ENCODE peak calls at places on chromosomes 2 and 18, in ten cellular contexts. Z is prostate gland, I is PC-3, B is left lung, R is IMR-90, P is fibroblast of lung, C is left ventricle myocardium inferior, L is stomach, D is mammary epithelial cell, X is A673. G is an unnamed sample. For H3K4me1, the result is how much of the 10 kb centered on the place peaks cover.

GRCh38 chr18:12765127-12765526 is 62.3 kb downstream of the PSMG2 start:
- DNase-seq in Z (no peak), I (no peak), B (no peak), R (no peak), P (no peak), C (no peak), L (no peak), D (no peak), X (no peak), G (no peak)

GRCh38 chr2:85911836-85912692 is 23.3 kb upstream of the ST3GAL5 start:
- DNase-seq in Z (no peak), I (peak), B (no peak), R (peak), P (peak), C (no peak), L (no peak), D (peak), X (peak), G (no peak)

GRCh38 chr2:211077216-211077764 is 520.9 kb downstream of the CPS1 start:
- DNase-seq in Z (no peak), I (peak), B (no peak), R (no peak), P (no peak), C (no peak), L (no peak), D (no peak), X (peak), G (no peak)

GRCh38 chr2:240560084-240560479 is at the start of gene DUSP28:
- DNase-seq in Z (peak), I (peak), B (peak), R (peak), P (peak), C (peak), L (peak), D (peak), X (peak), G (peak)

GRCh38 chr2:16037808-16038457 is 97.6 kb downstream of the MYCN start:
- DNase-seq in Z (no peak), I (no peak), B (no peak), R (no peak), P (no peak), C (no peak), L (no peak), D (no peak), X (no peak), G (no peak)

GRCh38 chr2:102355526-102356380 is at the start of gene IL18R1:
- DNase-seq in Z (peak), I (peak), B (peak), R (peak), P (peak), C (peak), L (peak), D (peak), X (peak), G (peak)

GRCh38 chr2:108604196-108604595 is 69.9 kb downstream of the LIMS1 start:
- DNase-seq in Z (no peak), I (peak), B (no peak), R (peak), P (no peak), C (no peak), L (no peak), D (no peak), X (no peak), G (no peak)

GRCh38 chr2:38146917-38147307 is 71.0 kb upstream of the CYP1B1 start:
- DNase-seq in Z (no peak), I (peak), B (no peak), R (peak), P (peak), C (no peak), L (no peak), D (peak), X (no peak), G (no peak)

GRCh38 chr2:133817680-133818566 is 249.7 kb upstream of the NCKAP5 start:
- DNase-seq in Z (no peak), I (peak), B (no peak), R (peak), P (peak), C (no peak), L (no peak), D (peak), X (peak), G (no peak)

GRCh38 chr2:26897807-26898479 is 50.0 kb downstream of the DPYSL5 start:
- DNase-seq in Z (no peak), I (no peak), B (no peak), R (no peak), P (no peak), C (no peak), L (no peak), D (no peak), X (no peak), G (no peak)

GRCh38 chr2:228401065-228401912 is 219.8 kb upstream of the SPHKAP start:
- DNase-seq in Z (no peak), I (peak), B (no peak), R (no peak), P (peak), C (no peak), L (no peak), D (peak), X (peak), G (no peak)

GRCh38 chr18:26458526-26459232 is 89.7 kb downstream of the KCTD1 start:
- DNase-seq in Z (no peak), I (peak), B (no peak), R (peak), P (peak), C (no peak), L (no peak), D (peak), X (no peak), G (no peak)

GRCh38 chr18:75472391-75472790 is 44.9 kb upstream of the SMIM21 start:
- DNase-seq in Z (no peak), I (no peak), B (no peak), R (no peak), P (no peak), C (no peak), L (no peak), D (no peak), X (no peak), G (no peak)

GRCh38 chr2:381919-382833 is 94.3 kb upstream of the ALKAL2 start:
- DNase-seq in Z (no peak), I (no peak), B (no peak), R (no peak), P (no peak), C (no peak), L (no peak), D (no peak), X (no peak), G (no peak)

GRCh38 chr2:113195923-113196501 is 22.2 kb downstream of the PSD4 start:
- DNase-seq in Z (no peak), I (no peak), B (no peak), R (no peak), P (no peak), C (no peak), L (no peak), D (no peak), X (no peak), G (no peak)

GRCh38 chr18:68467966-68468365 is 246.9 kb downstream of the TMX3 start:
- DNase-seq in Z (no peak), I (no peak), B (no peak), R (no peak), P (no peak), C (no peak), L (no peak), D (no peak), X (peak), G (no peak)

GRCh38 chr2:176493221-176493825 is 224.1 kb downstream of the MTX2 start:
- DNase-seq in Z (no peak), I (no peak), B (no peak), R (no peak), P (no peak), C (no peak), L (no peak), D (no peak), X (peak), G (no peak)

GRCh38 chr2:109699646-109700045 is 85.5 kb downstream of the SOWAHC start:
- DNase-seq in Z (no peak), I (no peak), B (no peak), R (no peak), P (peak), C (no peak), L (peak), D (no peak), X (no peak), G (no peak)

GRCh38 chr18:73461780-73462059 is 593.9 kb upstream of the NETO1 start:
- DNase-seq in Z (no peak), I (no peak), B (no peak), R (peak), P (peak), C (no peak), L (no peak), D (peak), X (peak), G (no peak)

GRCh38 chr2:112646102-112646719 is 472 bp downstream of the SLC20A1 start:
- DNase-seq in Z (peak), I (no peak), B (no peak), R (no peak), P (no peak), C (no peak), L (no peak), D (no peak), X (peak), G (no peak)

GRCh38 chr2:131394147-131394931 is 30.4 kb upstream of the RAB6D start:
- DNase-seq in Z (no peak), I (no peak), B (peak), R (no peak), P (no peak), C (no peak), L (no peak), D (no peak), X (peak), G (no peak)

GRCh38 chr2:21288299-21288698 is 164.5 kb downstream of the TDRD15 start:
- DNase-seq in Z (no peak), I (no peak), B (no peak), R (no peak), P (no peak), C (no peak), L (no peak), D (no peak), X (no peak), G (no peak)

GRCh38 chr2:217177687-217178086 is 317.8 kb upstream of the TNP1 start:
- DNase-seq in Z (no peak), I (no peak), B (no peak), R (no peak), P (no peak), C (no peak), L (no peak), D (no peak), X (no peak), G (no peak)

GRCh38 chr18:3294435-3295080 is 32.6 kb downstream of the MYL12B start:
- DNase-seq in Z (no peak), I (no peak), B (no peak), R (peak), P (peak), C (no peak), L (no peak), D (peak), X (no peak), G (no peak)

GRCh38 chr2:42618972-42619371 is 50.5 kb downstream of the MTA3 start:
- DNase-seq in Z (no peak), I (peak), B (no peak), R (peak), P (peak), C (no peak), L (no peak), D (peak), X (peak), G (no peak)

GRCh38 chr2:27920148-27920885 is 29.8 kb downstream of the BABAM2 start:
- DNase-seq in Z (peak), I (peak), B (no peak), R (peak), P (peak), C (no peak), L (no peak), D (no peak), X (peak), G (no peak)

GRCh38 chr18:1585881-1586488 is 681.3 kb downstream of the ADCYAP1 start:
- DNase-seq in Z (no peak), I (peak), B (no peak), R (peak), P (peak), C (no peak), L (no peak), D (peak), X (peak), G (no peak)

GRCh38 chr2:188276255-188276654 is 15.4 kb upstream of the GULP1 start:
- DNase-seq in Z (no peak), I (no peak), B (no peak), R (no peak), P (no peak), C (no peak), L (no peak), D (no peak), X (peak), G (no peak)

GRCh38 chr2:72141881-72142742 is 5.5 kb downstream of the CYP26B1 start:
- DNase-seq in Z (no peak), I (no peak), B (no peak), R (no peak), P (no peak), C (peak), L (peak), D (no peak), X (no peak), G (no peak)

GRCh38 chr18:70082430-70082829 is 123.1 kb downstream of the RTTN start:
- DNase-seq in Z (no peak), I (no peak), B (no peak), R (no peak), P (no peak), C (no peak), L (no peak), D (no peak), X (no peak), G (no peak)

GRCh38 chr18:70086085-70086484 is 119.4 kb downstream of the RTTN start:
- DNase-seq in Z (no peak), I (no peak), B (no peak), R (no peak), P (no peak), C (no peak), L (no peak), D (no peak), X (no peak), G (no peak)

DNA sequence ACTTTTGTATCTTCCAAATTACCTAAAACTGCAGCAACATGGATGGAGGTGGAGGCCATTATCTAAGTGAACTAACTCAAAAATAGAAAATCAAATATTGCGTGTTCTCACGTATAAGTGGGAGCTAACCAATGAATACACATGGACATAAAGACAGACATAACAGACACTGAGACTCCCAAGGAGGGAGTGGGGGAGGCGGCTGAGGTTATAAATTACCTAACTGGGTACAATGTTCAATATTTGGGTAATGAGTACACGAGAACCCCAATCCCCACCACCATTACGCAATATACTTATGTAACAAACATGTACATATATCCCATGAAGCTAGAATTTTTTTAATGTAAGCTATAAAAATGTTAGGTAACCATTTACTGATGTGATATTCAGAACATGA is 119.8 kb downstream of the RTTN start:
- DNase-seq in Z (no peak), I (no peak), B (no peak), R (no peak), P (no peak), C (no peak), L (no peak), D (no peak), X (no peak), G (no peak)
- H3K4me3 ChIP-seq in Z (no peak), I (no peak), B (no peak), R (no peak), P (no peak), C (no peak), L (no peak), D (no peak), X (no peak), G (no peak)

GRCh38 chr2:200658278-200658864 is 72.6 kb downstream of the AOX1 start:
- DNase-seq in Z (no peak), I (peak), B (no peak), R (peak), P (peak), C (no peak), L (no peak), D (no peak), X (no peak), G (no peak)
- TF ChIP-seq CTCF in Z (no peak), I (no peak), B (no peak), R (peak), P (no peak), C (peak), L (no peak), D (no peak), X (peak), G (no peak)

GRCh38 chr18:79680891-79681339 is 1.3 kb downstream of the CTDP1 start:
- DNase-seq in Z (no peak), I (no peak), B (peak), R (no peak), P (no peak), C (no peak), L (no peak), D (no peak), X (no peak), G (no peak)
- H3K4me1 ChIP-seq in Z (under half), I (under half), B (half or more), R (under half), P (under half), C (half or more), L (half or more), D (under half), X (under half), G (under half)

DNA sequence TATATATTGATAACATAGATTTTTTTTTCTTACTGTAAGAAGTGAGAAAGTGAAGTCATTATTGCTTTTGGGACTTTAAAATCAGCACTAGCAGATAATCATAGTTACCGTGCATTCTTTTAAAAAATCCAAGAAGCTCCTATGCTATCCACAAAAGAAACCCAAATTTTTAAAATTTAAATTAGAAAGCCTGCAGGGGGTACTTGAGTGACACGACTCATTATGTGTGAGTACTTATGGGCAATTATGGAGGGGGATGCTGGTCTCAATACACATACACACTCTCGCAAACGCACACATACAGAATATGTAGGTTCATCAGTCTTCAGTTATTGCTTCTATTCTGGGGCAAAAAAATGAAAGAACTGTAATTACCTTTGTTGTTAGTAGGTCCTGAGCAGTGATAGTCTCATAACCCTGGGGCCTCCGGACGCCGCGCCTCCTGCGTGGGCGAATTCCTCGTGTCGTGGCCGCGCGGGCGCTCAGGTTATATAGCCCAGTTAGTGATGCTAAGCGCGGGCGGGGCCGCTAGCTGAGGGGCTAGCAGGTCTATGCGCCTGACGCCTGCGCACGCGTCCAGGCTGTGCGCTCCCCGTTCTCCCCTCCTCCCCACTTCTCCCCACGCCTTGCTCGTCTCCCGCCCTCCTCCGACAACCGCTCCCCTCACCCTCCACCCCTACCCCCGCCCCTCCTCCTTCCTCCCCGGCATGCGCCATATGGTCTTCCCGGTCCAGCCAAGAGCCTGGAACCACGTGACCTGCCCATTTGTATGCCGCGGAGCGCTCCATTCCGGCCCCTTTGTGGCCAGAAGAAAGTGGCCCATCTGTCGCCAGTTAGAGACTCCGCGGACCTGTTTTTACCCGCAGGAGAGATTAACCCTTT is at the start of gene NEUROD1:
- DNase-seq in Z (no peak), I (no peak), B (peak), R (no peak), P (peak), C (no peak), L (no peak), D (no peak), X (peak), G (no peak)
- H3K4me3 ChIP-seq in Z (no peak), I (no peak), B (no peak), R (no peak), P (peak), C (peak), L (peak), D (no peak), X (peak), G (no peak)

DNA sequence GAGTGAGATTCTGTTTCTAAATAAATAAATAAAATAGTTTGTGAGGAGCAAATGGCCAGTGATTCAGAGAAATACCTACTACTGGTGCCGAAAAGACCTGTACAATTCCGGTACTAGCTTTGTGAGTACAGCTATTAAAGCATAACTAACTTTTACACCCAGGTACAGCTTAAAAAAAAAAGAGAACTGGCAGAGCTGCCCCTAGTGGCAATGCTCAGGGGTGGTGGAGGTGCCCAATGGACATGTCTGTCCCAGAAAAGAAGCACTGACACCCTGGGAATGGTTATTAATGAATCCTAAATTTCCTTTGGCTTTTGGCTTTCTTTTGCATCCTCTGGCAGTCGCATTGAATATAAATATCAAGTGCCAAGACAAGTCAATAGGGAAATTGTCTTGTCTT is 87.0 kb downstream of the LIPG start:
- DNase-seq in Z (no peak), I (no peak), B (no peak), R (no peak), P (no peak), C (no peak), L (no peak), D (no peak), X (no peak), G (no peak)
- TF ChIP-seq CTCF in Z (no peak), I (peak), B (no peak), R (no peak), P (no peak), C (peak), L (no peak), D (peak), X (peak), G (no peak)

GRCh38 chr18:5475252-5475651 is 68.5 kb downstream of the EPB41L3 start:
- DNase-seq in Z (no peak), I (no peak), B (no peak), R (no peak), P (peak), C (no peak), L (no peak), D (no peak), X (no peak), G (no peak)

GRCh38 chr18:5476961-5477800 is 66.6 kb downstream of the EPB41L3 start:
- DNase-seq in Z (no peak), I (no peak), B (no peak), R (peak), P (no peak), C (no peak), L (no peak), D (no peak), X (no peak), G (no peak)

GRCh38 chr18:5481621-5482020 is 62.2 kb downstream of the EPB41L3 start:
- DNase-seq in Z (no peak), I (no peak), B (no peak), R (no peak), P (no peak), C (no peak), L (no peak), D (no peak), X (no peak), G (no peak)

DNA sequence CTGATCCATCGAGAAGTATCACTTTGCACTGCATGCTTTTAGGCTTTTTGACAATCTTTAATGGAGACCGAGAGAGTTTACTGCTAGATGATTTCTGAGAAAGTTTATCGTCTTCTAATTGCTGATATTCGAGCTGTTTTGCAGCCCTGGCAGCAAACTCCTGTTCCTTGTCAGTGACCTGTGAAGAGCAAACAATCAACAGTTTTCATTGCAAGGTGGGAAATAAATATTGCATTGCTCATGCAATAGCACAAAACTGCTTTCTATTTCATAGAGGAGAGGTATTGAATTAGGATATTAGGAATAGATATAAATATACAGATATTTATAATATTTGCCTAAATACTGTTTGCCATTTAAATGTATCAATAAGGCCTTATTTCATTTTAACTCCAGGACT is 65.5 kb downstream of the EPB41L3 start:
- DNase-seq in Z (no peak), I (no peak), B (no peak), R (no peak), P (no peak), C (no peak), L (no peak), D (no peak), X (no peak), G (no peak)
- H3K4me1 ChIP-seq in Z (under half), I (under half), B (under half), R (under half), P (under half), C (under half), L (under half), D (under half), X (under half), G (under half)

DNA sequence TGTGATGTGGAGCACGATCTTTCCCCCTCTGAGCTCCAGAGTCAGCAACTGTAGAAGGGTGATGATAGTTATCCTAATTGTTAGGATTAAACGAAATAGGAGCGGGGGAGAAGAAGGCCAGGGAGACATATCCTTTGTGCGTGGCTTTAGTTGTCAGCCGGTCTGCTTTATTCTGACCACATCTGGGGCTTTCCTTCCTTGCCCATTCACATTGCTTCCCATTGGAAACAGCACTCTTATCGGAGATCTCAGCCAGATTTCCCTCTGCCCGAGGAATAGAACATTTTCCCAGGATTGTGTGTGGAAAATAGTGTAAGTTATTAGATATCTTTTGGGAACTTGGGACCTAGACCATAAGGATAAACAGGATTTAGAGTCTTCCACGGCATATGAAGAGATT is 1.5 kb downstream of the RALB start:
- DNase-seq in Z (no peak), I (no peak), B (no peak), R (peak), P (no peak), C (no peak), L (no peak), D (no peak), X (no peak), G (no peak)
- H3K4me3 ChIP-seq in Z (peak), I (peak), B (peak), R (peak), P (peak), C (peak), L (peak), D (peak), X (peak), G (peak)